ENCODE peak calls at places on chromosome 20, in four cellular contexts. One of them, this sample, is unnamed. For H3K4me1, the result is how much of the 10 kb centered on the place peaks cover.

GRCh38 chr20:49823152-49823847 is 10.7 kb downstream of the SLC9A8 start:
- DNase-seq in neuronal stem cell: no peak
- DNase-seq in H9: no peak
- DNase-seq in IMR-90: no peak
- DNase-seq in this sample: no peak

GRCh38 chr20:10674684-10675455 is 1.1 kb upstream of the JAG1 start:
- DNase-seq in neuronal stem cell: peak
- DNase-seq in H9: peak
- DNase-seq in IMR-90: peak
- DNase-seq in this sample: peak

GRCh38 chr20:44324343-44324742 is 12.5 kb upstream of the R3HDML start:
- DNase-seq in neuronal stem cell: no peak
- DNase-seq in H9: no peak
- DNase-seq in IMR-90: no peak
- DNase-seq in this sample: no peak

GRCh38 chr20:52974155-52974554 is 2.0 kb downstream of the TSHZ2 start:
- DNase-seq in neuronal stem cell: no peak
- DNase-seq in H9: no peak
- DNase-seq in IMR-90: no peak
- DNase-seq in this sample: no peak

GRCh38 chr20:53215166-53215565 is 243.0 kb downstream of the TSHZ2 start:
- DNase-seq in neuronal stem cell: no peak
- DNase-seq in H9: no peak
- DNase-seq in IMR-90: no peak
- DNase-seq in this sample: no peak

GRCh38 chr20:42556575-42556974 is 633.1 kb downstream of the PTPRT start:
- DNase-seq in neuronal stem cell: no peak
- DNase-seq in H9: no peak
- DNase-seq in IMR-90: no peak
- DNase-seq in this sample: no peak

GRCh38 chr20:44858959-44859358 is 26.5 kb upstream of the YWHAB start:
- DNase-seq in neuronal stem cell: no peak
- DNase-seq in H9: no peak
- DNase-seq in IMR-90: no peak
- DNase-seq in this sample: peak

GRCh38 chr20:7094438-7094997 is 327.0 kb downstream of the BMP2 start:
- DNase-seq in neuronal stem cell: peak
- DNase-seq in H9: peak
- DNase-seq in IMR-90: peak
- DNase-seq in this sample: peak

GRCh38 chr20:37882961-37883712 is 19.8 kb upstream of the VSTM2L start:
- DNase-seq in neuronal stem cell: no peak
- DNase-seq in H9: no peak
- DNase-seq in IMR-90: no peak
- DNase-seq in this sample: no peak

GRCh38 chr20:41078329-41078728 is 49.7 kb downstream of the TOP1 start:
- DNase-seq in neuronal stem cell: no peak
- DNase-seq in H9: no peak
- DNase-seq in IMR-90: peak
- DNase-seq in this sample: peak

DNA sequence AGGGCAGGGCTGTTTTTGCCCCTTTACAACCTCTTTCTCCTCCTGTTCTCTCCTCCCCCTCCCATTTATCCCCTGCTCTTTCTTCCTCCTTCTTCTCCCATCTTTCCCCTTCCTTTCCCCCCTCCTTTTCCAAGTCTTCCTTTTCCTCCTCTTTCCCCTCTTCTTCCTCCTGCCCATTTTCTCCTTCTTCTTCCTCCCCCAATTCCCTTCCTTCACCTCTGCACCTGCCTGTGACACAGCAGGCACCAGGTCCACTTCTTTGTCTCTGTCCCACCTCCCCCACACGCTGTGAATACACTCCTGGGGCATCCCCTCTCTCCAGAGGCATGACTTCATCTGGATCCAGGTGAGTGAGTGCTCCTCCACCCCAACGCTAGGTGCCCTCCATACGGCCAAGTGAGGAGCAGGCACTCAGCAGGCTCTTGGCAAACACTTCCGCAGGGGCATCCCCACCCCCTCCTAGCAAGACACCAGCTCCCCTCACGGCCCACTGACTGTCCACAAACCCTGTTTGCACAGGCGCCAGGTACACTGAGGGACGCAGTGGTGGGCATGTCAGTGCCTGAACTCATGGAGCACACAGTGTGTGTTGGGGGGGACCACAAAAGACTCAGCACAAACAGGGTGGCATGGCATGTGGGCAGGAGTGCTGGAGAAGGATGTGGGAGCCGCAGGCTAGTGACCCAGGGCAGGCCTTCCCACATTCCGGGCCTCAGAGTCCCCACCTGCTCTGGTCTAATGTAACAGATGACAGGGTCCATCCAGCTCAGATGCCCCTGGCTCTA is 10.7 kb upstream of the TLDC2 start:
- DNase-seq in neuronal stem cell: no peak
- DNase-seq in H9: no peak
- DNase-seq in IMR-90: no peak
- DNase-seq in this sample: no peak
- H2BK5ac ChIP-seq in neuronal stem cell: no peak
- H2BK5ac ChIP-seq in H9: no peak
- H2BK5ac ChIP-seq in IMR-90: no peak
- H2BK5ac ChIP-seq in this sample: no peak

GRCh38 chr20:38931984-38932383 is 5.8 kb downstream of the FAM83D start:
- DNase-seq in neuronal stem cell: no peak
- DNase-seq in H9: no peak
- DNase-seq in IMR-90: no peak
- DNase-seq in this sample: no peak
- H3K4me1 ChIP-seq in neuronal stem cell: under half
- H3K4me1 ChIP-seq in H9: under half
- H3K4me1 ChIP-seq in IMR-90: under half
- H3K4me1 ChIP-seq in this sample: under half

DNA sequence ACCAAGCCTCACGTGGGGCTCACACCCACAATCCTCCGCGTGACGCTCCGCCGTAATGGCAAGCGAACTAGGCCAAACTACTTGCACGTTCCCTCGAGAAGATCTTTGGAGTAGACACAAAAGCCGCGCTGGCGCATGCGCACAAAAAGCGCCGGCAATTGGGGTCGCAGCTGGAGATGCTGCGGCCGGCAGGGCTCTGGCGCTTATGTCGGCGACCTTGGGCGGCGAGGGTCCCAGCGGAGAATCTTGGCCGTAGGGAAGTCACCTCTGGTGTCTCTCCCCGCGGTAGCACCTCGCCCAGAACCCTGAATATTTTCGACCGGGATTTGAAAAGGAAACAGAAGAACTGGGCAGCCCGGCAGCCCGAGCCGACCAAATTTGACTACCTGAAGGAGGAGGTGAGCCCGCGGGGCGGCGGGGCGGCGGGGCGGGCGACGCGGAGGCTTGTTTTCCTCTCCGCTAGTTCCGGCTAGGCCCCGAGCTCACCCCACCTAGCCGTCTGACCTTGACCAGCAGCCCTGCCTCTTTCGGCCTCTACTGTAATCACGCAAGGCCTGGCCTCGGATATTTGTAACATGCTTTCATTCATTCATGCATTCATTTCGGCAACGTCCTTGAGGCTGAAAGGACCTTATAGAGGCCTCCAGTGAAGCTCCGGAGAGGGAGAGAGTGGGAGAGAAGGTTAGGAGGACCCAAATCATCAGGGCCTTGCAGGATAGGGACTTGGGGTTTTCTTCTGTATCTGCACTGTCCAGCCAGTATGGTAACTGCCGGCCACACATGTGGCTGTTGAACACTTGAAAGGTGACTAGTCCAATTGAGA is at the start of the genes ESF1 and NDUFAF5:
- DNase-seq in neuronal stem cell: peak
- DNase-seq in H9: peak
- DNase-seq in IMR-90: peak
- DNase-seq in this sample: peak
- H2BK5ac ChIP-seq in neuronal stem cell: no peak
- H2BK5ac ChIP-seq in H9: no peak
- H2BK5ac ChIP-seq in IMR-90: peak
- H2BK5ac ChIP-seq in this sample: peak

GRCh38 chr20:57528148-57528547 is 3.2 kb upstream of the CTCFL start:
- DNase-seq in neuronal stem cell: no peak
- DNase-seq in H9: no peak
- DNase-seq in IMR-90: no peak
- DNase-seq in this sample: no peak

GRCh38 chr20:57526067-57526884 is 1.3 kb upstream of the CTCFL start:
- DNase-seq in neuronal stem cell: no peak
- DNase-seq in H9: peak
- DNase-seq in IMR-90: no peak
- DNase-seq in this sample: peak

GRCh38 chr20:57529160-57529585 is 4.2 kb upstream of the CTCFL start:
- DNase-seq in neuronal stem cell: no peak
- DNase-seq in H9: no peak
- DNase-seq in IMR-90: no peak
- DNase-seq in this sample: no peak

GRCh38 chr20:57526885-57527566 is 2.1 kb upstream of the CTCFL start:
- DNase-seq in neuronal stem cell: no peak
- DNase-seq in H9: no peak
- DNase-seq in IMR-90: no peak
- DNase-seq in this sample: no peak

GRCh38 chr20:57527728-57528127 is 2.8 kb upstream of the CTCFL start:
- DNase-seq in neuronal stem cell: no peak
- DNase-seq in H9: no peak
- DNase-seq in IMR-90: no peak
- DNase-seq in this sample: no peak
- H3K4me1 ChIP-seq in neuronal stem cell: under half
- H3K4me1 ChIP-seq in H9: under half
- H3K4me1 ChIP-seq in IMR-90: under half
- H3K4me1 ChIP-seq in this sample: under half